ENCODE peak calls at places on chromosomes 16 and 17, in seven cellular contexts. L is sigmoid colon; R is progenitor cell of endocrine pancreas; V is endothelial cell; U is GM23248; N is effector memory CD8-positive, alpha-beta T cell; E is NCI-H1930. X is an unnamed sample.
A peak's percentile ranks its signal among the peaks of the same experiment; 100 is the strongest.

GRCh38 chr17:43905985-43906852 is 1.1 kb downstream of the MPP2 start:
- DNase-seq in E (peak; percentile 52), V (peak; percentile 62), N (peak; percentile 38), U (peak; percentile 86), L (peak; percentile 95), R (peak; percentile 31), X (peak; percentile 33)

GRCh38 chr17:52790359-52790955 is 631.9 kb upstream of the CA10 start:
- DNase-seq in V (no peak), L (no peak), U (no peak), R (no peak), E (no peak), N (no peak), X (no peak)

GRCh38 chr16:85274501-85274900 is 162.2 kb upstream of the CIBAR2 start:
- DNase-seq in U (no peak), R (no peak), V (no peak), E (no peak), N (no peak), L (no peak), X (no peak)

GRCh38 chr17:13777003-13777402 is 175.3 kb upstream of the HS3ST3A1 start:
- DNase-seq in L (no peak), U (peak; percentile 36), V (no peak), N (no peak), E (no peak), R (no peak), X (no peak)

GRCh38 chr17:50352072-50352692 is 6.3 kb downstream of the XYLT2 start:
- DNase-seq in V (no peak), L (peak; percentile 83), N (no peak), E (no peak), R (no peak), U (no peak), X (no peak)

GRCh38 chr17:66963521-66964082 is 905 bp upstream of the CACNG4 start:
- DNase-seq in R (no peak), N (no peak), E (no peak), U (no peak), L (no peak), V (no peak), X (no peak)

GRCh38 chr16:52237823-52238222 is 309.1 kb downstream of the TOX3 start:
- DNase-seq in N (no peak), L (no peak), U (no peak), R (no peak), V (no peak), E (no peak), X (no peak)

GRCh38 chr17:21218831-21219380 is 4.9 kb upstream of the TMEM11 start:
- DNase-seq in V (no peak), U (no peak), L (no peak), E (no peak), N (no peak), R (no peak), X (no peak)

GRCh38 chr17:49414271-49414621 is 436 bp downstream of the PHB1 start:
- DNase-seq in V (no peak), E (no peak), R (no peak), N (no peak), L (no peak), U (peak; percentile 56), X (no peak)

GRCh38 chr17:7486181-7486580 is 2.0 kb downstream of the POLR2A start:
- DNase-seq in V (no peak), R (no peak), N (no peak), E (no peak), U (peak; percentile 64), L (no peak), X (no peak)

GRCh38 chr17:72617557-72617956 is 474.9 kb downstream of the SLC39A11 start:
- DNase-seq in R (no peak), U (no peak), E (no peak), L (no peak), N (no peak), V (no peak), X (no peak)